ENCODE peak calls at places on chromosome 21, in four cellular contexts. One of them, this sample, is unnamed.

GRCh38 chr21:37914211-37914900 is 1.9 kb downstream of the KCNJ6 start:
- DNase-seq in ACHN: peak
- DNase-seq in naive thymus-derived CD8-positive, alpha-beta T cell: no peak
- DNase-seq in CD4-positive, alpha-beta memory T cell: no peak
- DNase-seq in this sample: no peak

GRCh38 chr21:31264574-31264973 is 79.5 kb downstream of the TIAM1 start:
- DNase-seq in ACHN: no peak
- DNase-seq in CD4-positive, alpha-beta memory T cell: no peak
- DNase-seq in naive thymus-derived CD8-positive, alpha-beta T cell: no peak
- DNase-seq in this sample: no peak

GRCh38 chr21:44876849-44877575 is 3.5 kb upstream of the PTTG1IP start:
- DNase-seq in naive thymus-derived CD8-positive, alpha-beta T cell: no peak
- DNase-seq in CD4-positive, alpha-beta memory T cell: no peak
- DNase-seq in ACHN: no peak
- DNase-seq in this sample: no peak

GRCh38 chr21:36788116-36788515 is 89.2 kb downstream of the SIM2 start:
- DNase-seq in ACHN: peak
- DNase-seq in naive thymus-derived CD8-positive, alpha-beta T cell: no peak
- DNase-seq in CD4-positive, alpha-beta memory T cell: no peak
- DNase-seq in this sample: no peak

GRCh38 chr21:30101967-30102366 is 64.6 kb downstream of the CLDN17 start:
- DNase-seq in ACHN: no peak
- DNase-seq in naive thymus-derived CD8-positive, alpha-beta T cell: no peak
- DNase-seq in CD4-positive, alpha-beta memory T cell: no peak
- DNase-seq in this sample: no peak

GRCh38 chr21:15462092-15462491 is 267.7 kb upstream of the USP25 start:
- DNase-seq in naive thymus-derived CD8-positive, alpha-beta T cell: no peak
- DNase-seq in CD4-positive, alpha-beta memory T cell: no peak
- DNase-seq in ACHN: no peak
- DNase-seq in this sample: no peak

GRCh38 chr21:32237021-32237420 is 41.8 kb downstream of the MIS18A start:
- DNase-seq in CD4-positive, alpha-beta memory T cell: no peak
- DNase-seq in naive thymus-derived CD8-positive, alpha-beta T cell: no peak
- DNase-seq in ACHN: no peak
- DNase-seq in this sample: no peak

GRCh38 chr21:29394051-29394450 is 95.3 kb downstream of the BACH1 start:
- DNase-seq in CD4-positive, alpha-beta memory T cell: no peak
- DNase-seq in naive thymus-derived CD8-positive, alpha-beta T cell: no peak
- DNase-seq in ACHN: no peak
- DNase-seq in this sample: no peak

GRCh38 chr21:28867401-28867800 is 125.3 kb downstream of the LTN1 start:
- DNase-seq in ACHN: no peak
- DNase-seq in naive thymus-derived CD8-positive, alpha-beta T cell: no peak
- DNase-seq in CD4-positive, alpha-beta memory T cell: no peak
- DNase-seq in this sample: no peak

GRCh38 chr21:26544208-26544607 is 28.9 kb downstream of the CYYR1 start:
- DNase-seq in CD4-positive, alpha-beta memory T cell: no peak
- DNase-seq in naive thymus-derived CD8-positive, alpha-beta T cell: no peak
- DNase-seq in ACHN: no peak
- DNase-seq in this sample: no peak

GRCh38 chr21:25561668-25562641 is 45.3 kb downstream of the MRPL39 start:
- DNase-seq in naive thymus-derived CD8-positive, alpha-beta T cell: peak
- DNase-seq in ACHN: peak
- DNase-seq in CD4-positive, alpha-beta memory T cell: peak
- DNase-seq in this sample: peak

GRCh38 chr21:31873275-31873695 is 465 bp downstream of the HUNK start:
- DNase-seq in ACHN: no peak
- DNase-seq in CD4-positive, alpha-beta memory T cell: no peak
- DNase-seq in naive thymus-derived CD8-positive, alpha-beta T cell: no peak
- DNase-seq in this sample: no peak

GRCh38 chr21:32389337-32390015 is 3.3 kb downstream of the URB1 start:
- DNase-seq in ACHN: no peak
- DNase-seq in naive thymus-derived CD8-positive, alpha-beta T cell: no peak
- DNase-seq in CD4-positive, alpha-beta memory T cell: no peak
- DNase-seq in this sample: no peak

GRCh38 chr21:43861716-43862115 is 3.3 kb upstream of the AGPAT3 start:
- DNase-seq in CD4-positive, alpha-beta memory T cell: no peak
- DNase-seq in naive thymus-derived CD8-positive, alpha-beta T cell: no peak
- DNase-seq in ACHN: no peak
- DNase-seq in this sample: no peak

GRCh38 chr21:28675265-28676041 is 317.2 kb downstream of the LTN1 start:
- DNase-seq in naive thymus-derived CD8-positive, alpha-beta T cell: no peak
- DNase-seq in ACHN: no peak
- DNase-seq in CD4-positive, alpha-beta memory T cell: no peak
- DNase-seq in this sample: no peak

GRCh38 chr21:41901099-41901498 is 22.0 kb upstream of the PRDM15 start:
- DNase-seq in CD4-positive, alpha-beta memory T cell: no peak
- DNase-seq in ACHN: no peak
- DNase-seq in naive thymus-derived CD8-positive, alpha-beta T cell: peak
- DNase-seq in this sample: no peak

GRCh38 chr21:45224189-45224938 is 63.3 kb downstream of the POFUT2 start:
- DNase-seq in ACHN: no peak
- DNase-seq in naive thymus-derived CD8-positive, alpha-beta T cell: no peak
- DNase-seq in CD4-positive, alpha-beta memory T cell: peak
- DNase-seq in this sample: peak

GRCh38 chr21:16040601-16041000 is 310.8 kb downstream of the USP25 start:
- DNase-seq in ACHN: no peak
- DNase-seq in CD4-positive, alpha-beta memory T cell: no peak
- DNase-seq in naive thymus-derived CD8-positive, alpha-beta T cell: no peak
- DNase-seq in this sample: no peak

GRCh38 chr21:37383066-37383465 is 16.5 kb downstream of the DYRK1A start:
- DNase-seq in ACHN: no peak
- DNase-seq in CD4-positive, alpha-beta memory T cell: no peak
- DNase-seq in naive thymus-derived CD8-positive, alpha-beta T cell: no peak
- DNase-seq in this sample: no peak

GRCh38 chr21:33300701-33301631 is 23.8 kb upstream of the IFNAR1 start:
- DNase-seq in CD4-positive, alpha-beta memory T cell: no peak
- DNase-seq in naive thymus-derived CD8-positive, alpha-beta T cell: no peak
- DNase-seq in ACHN: no peak
- DNase-seq in this sample: no peak

GRCh38 chr21:35697321-35697808 is 363.0 kb downstream of the SETD4 start:
- DNase-seq in CD4-positive, alpha-beta memory T cell: no peak
- DNase-seq in ACHN: no peak
- DNase-seq in naive thymus-derived CD8-positive, alpha-beta T cell: no peak
- DNase-seq in this sample: no peak

GRCh38 chr21:42039911-42040351 is 29.8 kb upstream of the ZBTB21 start:
- DNase-seq in ACHN: no peak
- DNase-seq in naive thymus-derived CD8-positive, alpha-beta T cell: peak
- DNase-seq in CD4-positive, alpha-beta memory T cell: no peak
- DNase-seq in this sample: no peak

GRCh38 chr21:44913425-44914175 is 7.1 kb downstream of the ITGB2 start:
- DNase-seq in ACHN: no peak
- DNase-seq in CD4-positive, alpha-beta memory T cell: no peak
- DNase-seq in naive thymus-derived CD8-positive, alpha-beta T cell: no peak
- DNase-seq in this sample: no peak

GRCh38 chr21:46322351-46323226 is 1.1 kb downstream of the C21orf58 start:
- DNase-seq in CD4-positive, alpha-beta memory T cell: no peak
- DNase-seq in naive thymus-derived CD8-positive, alpha-beta T cell: no peak
- DNase-seq in ACHN: no peak
- DNase-seq in this sample: no peak

GRCh38 chr21:44510508-44511218 is 29.3 kb downstream of the KRTAP10-1 start:
- DNase-seq in naive thymus-derived CD8-positive, alpha-beta T cell: peak
- DNase-seq in ACHN: peak
- DNase-seq in CD4-positive, alpha-beta memory T cell: peak
- DNase-seq in this sample: peak

GRCh38 chr21:41892726-41893125 is 13.6 kb upstream of the PRDM15 start:
- DNase-seq in CD4-positive, alpha-beta memory T cell: no peak
- DNase-seq in naive thymus-derived CD8-positive, alpha-beta T cell: no peak
- DNase-seq in ACHN: no peak
- DNase-seq in this sample: no peak

GRCh38 chr21:46412521-46413364 is 45.9 kb upstream of the DIP2A start:
- DNase-seq in CD4-positive, alpha-beta memory T cell: no peak
- DNase-seq in ACHN: no peak
- DNase-seq in naive thymus-derived CD8-positive, alpha-beta T cell: peak
- DNase-seq in this sample: no peak

GRCh38 chr21:36478207-36478701 is 1.7 kb downstream of the CLDN14 start:
- DNase-seq in CD4-positive, alpha-beta memory T cell: no peak
- DNase-seq in ACHN: peak
- DNase-seq in naive thymus-derived CD8-positive, alpha-beta T cell: no peak
- DNase-seq in this sample: no peak

GRCh38 chr21:37711294-37711844 is 204.9 kb downstream of the KCNJ6 start:
- DNase-seq in ACHN: no peak
- DNase-seq in naive thymus-derived CD8-positive, alpha-beta T cell: no peak
- DNase-seq in CD4-positive, alpha-beta memory T cell: no peak
- DNase-seq in this sample: no peak

GRCh38 chr21:37459575-37459974 is 93.0 kb downstream of the DYRK1A start:
- DNase-seq in naive thymus-derived CD8-positive, alpha-beta T cell: no peak
- DNase-seq in ACHN: no peak
- DNase-seq in CD4-positive, alpha-beta memory T cell: no peak
- DNase-seq in this sample: no peak

GRCh38 chr21:45556645-45557601 is 14.7 kb upstream of the SLC19A1 start:
- DNase-seq in naive thymus-derived CD8-positive, alpha-beta T cell: peak
- DNase-seq in ACHN: no peak
- DNase-seq in CD4-positive, alpha-beta memory T cell: peak
- DNase-seq in this sample: no peak

GRCh38 chr21:31555741-31556191 is 103.7 kb upstream of the SOD1 start:
- DNase-seq in naive thymus-derived CD8-positive, alpha-beta T cell: no peak
- DNase-seq in ACHN: no peak
- DNase-seq in CD4-positive, alpha-beta memory T cell: no peak
- DNase-seq in this sample: no peak

GRCh38 chr21:18443686-18444085 is 40.1 kb upstream of the TMPRSS15 start:
- DNase-seq in ACHN: no peak
- DNase-seq in CD4-positive, alpha-beta memory T cell: no peak
- DNase-seq in naive thymus-derived CD8-positive, alpha-beta T cell: no peak
- DNase-seq in this sample: no peak

GRCh38 chr21:42040411-42041180 is 30.4 kb upstream of the ZBTB21 start:
- DNase-seq in naive thymus-derived CD8-positive, alpha-beta T cell: peak
- DNase-seq in CD4-positive, alpha-beta memory T cell: no peak
- DNase-seq in ACHN: peak
- DNase-seq in this sample: no peak

GRCh38 chr21:44801468-44802395 is at the start of gene UBE2G2:
- DNase-seq in naive thymus-derived CD8-positive, alpha-beta T cell: peak
- DNase-seq in CD4-positive, alpha-beta memory T cell: peak
- DNase-seq in ACHN: peak
- DNase-seq in this sample: peak